ENCODE peak calls at places on chromosomes 4 and X, in four cellular contexts. U is brain microvascular endothelial cell, D is B cell, T is BJ. G is an unnamed sample.

GRCh38 chrX:103607385-103608304 is at the start of gene TCEAL3:
- DNase-seq in T (no peak), D (no peak), U (no peak), G (peak)

GRCh38 chr4:139241784-139242151 is 38.3 kb downstream of the MGARP start:
- DNase-seq in U (no peak), D (no peak), T (no peak), G (no peak)

GRCh38 chr4:153997506-153997905 is 208.6 kb upstream of the SFRP2 start:
- DNase-seq in U (no peak), D (no peak), T (no peak), G (no peak)

GRCh38 chrX:67700607-67701006 is 156.8 kb downstream of the AR start:
- DNase-seq in D (no peak), T (no peak), U (no peak), G (no peak)

GRCh38 chr4:175090116-175090515 is 172.0 kb downstream of the ADAM29 start:
- DNase-seq in U (no peak), D (no peak), T (no peak), G (no peak)

GRCh38 chr4:2045518-2045951 is 13.6 kb upstream of the NAT8L start:
- DNase-seq in U (no peak), D (no peak), T (no peak), G (peak)

GRCh38 chr4:80918004-80918403 is 112.5 kb upstream of the BMP3 start:
- DNase-seq in U (no peak), D (no peak), T (no peak), G (no peak)

GRCh38 chr4:98728433-98728832 is 70.0 kb upstream of the TSPAN5 start:
- DNase-seq in D (no peak), T (peak), U (peak), G (no peak)

GRCh38 chr4:111601671-111602070 is 543.6 kb upstream of the FAM241A start:
- DNase-seq in U (no peak), D (no peak), T (no peak), G (no peak)

GRCh38 chr4:55356991-55357461 is 11.0 kb downstream of the SRD5A3 start:
- DNase-seq in T (no peak), D (no peak), U (peak), G (no peak)

GRCh38 chr4:144709793-144710525 is 64.0 kb downstream of the HHIP start:
- DNase-seq in T (no peak), U (peak), D (no peak), G (no peak)

GRCh38 chr4:73053076-73053475 is 16.4 kb downstream of the COX18 start:
- DNase-seq in U (peak), D (no peak), T (no peak), G (no peak)

GRCh38 chr4:83644677-83645639 is 109.0 kb downstream of the GPAT3 start:
- DNase-seq in T (no peak), D (peak), U (peak), G (peak)

GRCh38 chrX:7552758-7553157 is 290.2 kb upstream of the VCX start:
- DNase-seq in T (no peak), D (no peak), U (no peak), G (no peak)

DNA sequence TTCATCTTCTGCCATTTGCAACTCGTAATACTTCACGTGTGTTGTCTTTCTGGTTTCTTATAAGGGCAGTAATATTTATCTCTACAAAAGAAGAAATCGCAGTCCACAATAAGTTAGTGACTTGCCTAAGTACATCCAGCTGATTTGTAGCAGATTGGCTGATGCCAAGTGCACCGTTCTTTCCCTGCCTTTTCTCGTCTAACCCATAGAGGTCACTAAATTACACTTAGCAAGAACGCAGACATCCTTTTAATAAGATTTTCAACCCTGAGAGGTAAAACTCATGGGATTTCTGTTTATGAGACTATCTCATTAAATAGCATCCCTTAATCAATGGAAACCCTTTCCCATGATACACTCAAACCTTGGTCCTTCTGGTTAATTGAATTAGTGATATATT is 408.6 kb upstream of the ACTRT1 start:
- DNase-seq in T (no peak), U (no peak), D (no peak), G (no peak)
- TF ChIP-seq CTCF in T (no peak), U (no peak), D (no peak), G (no peak)

GRCh38 chrX:152658302-152658701 is 20.6 kb downstream of the GABRQ start:
- DNase-seq in T (no peak), U (no peak), D (no peak), G (no peak)
- TF ChIP-seq CTCF in T (no peak), U (peak), D (no peak), G (peak)

DNA sequence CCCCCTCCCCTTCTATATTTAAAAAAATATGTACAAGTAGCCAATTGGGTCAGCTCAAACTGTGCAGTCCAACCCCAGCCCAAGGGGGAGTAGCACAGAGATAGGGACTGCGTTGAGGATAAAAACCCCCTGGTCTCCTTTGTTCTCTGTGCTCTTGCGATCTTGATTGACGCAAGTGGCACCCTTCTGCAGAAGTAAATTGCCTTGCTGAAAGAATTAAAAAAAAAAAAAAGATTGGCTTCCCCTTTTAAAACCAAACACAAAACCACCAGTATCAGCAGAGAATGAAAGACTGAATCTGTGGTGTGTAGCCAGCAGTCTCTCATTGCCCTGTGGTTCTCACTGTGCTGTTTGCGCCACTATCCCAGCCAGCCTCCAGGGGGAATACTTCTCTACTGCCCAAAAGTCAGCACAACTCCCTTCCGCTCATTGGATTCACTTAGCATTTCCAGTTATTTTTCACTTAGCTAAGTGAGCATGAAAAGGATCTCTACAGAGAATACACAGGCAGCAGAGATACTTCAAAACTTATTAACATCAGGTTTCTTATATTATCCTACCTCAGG is 29.7 kb downstream of the MANBA start:
- DNase-seq in T (no peak), U (no peak), D (no peak), G (no peak)
- TF ChIP-seq CTCF in T (peak), U (peak), D (no peak), G (no peak)

GRCh38 chrX:443676-444210 is 57.0 kb upstream of the PPP2R3B start:
- DNase-seq in T (peak), U (no peak), D (no peak), G (no peak)
- TF ChIP-seq CTCF in T (no peak), U (no peak), D (no peak), G (no peak)

GRCh38 chrX:70262952-70263567 is 3.1 kb upstream of the P2RY4 start:
- DNase-seq in D (no peak), U (peak), T (no peak), G (peak)
- TF ChIP-seq CTCF in D (peak), U (peak), T (peak), G (peak)

GRCh38 chrX:133897593-133898163 is 87.7 kb downstream of the GPC3 start:
- DNase-seq in U (no peak), T (no peak), D (no peak), G (no peak)
- TF ChIP-seq CTCF in U (no peak), T (no peak), D (no peak), G (no peak)

DNA sequence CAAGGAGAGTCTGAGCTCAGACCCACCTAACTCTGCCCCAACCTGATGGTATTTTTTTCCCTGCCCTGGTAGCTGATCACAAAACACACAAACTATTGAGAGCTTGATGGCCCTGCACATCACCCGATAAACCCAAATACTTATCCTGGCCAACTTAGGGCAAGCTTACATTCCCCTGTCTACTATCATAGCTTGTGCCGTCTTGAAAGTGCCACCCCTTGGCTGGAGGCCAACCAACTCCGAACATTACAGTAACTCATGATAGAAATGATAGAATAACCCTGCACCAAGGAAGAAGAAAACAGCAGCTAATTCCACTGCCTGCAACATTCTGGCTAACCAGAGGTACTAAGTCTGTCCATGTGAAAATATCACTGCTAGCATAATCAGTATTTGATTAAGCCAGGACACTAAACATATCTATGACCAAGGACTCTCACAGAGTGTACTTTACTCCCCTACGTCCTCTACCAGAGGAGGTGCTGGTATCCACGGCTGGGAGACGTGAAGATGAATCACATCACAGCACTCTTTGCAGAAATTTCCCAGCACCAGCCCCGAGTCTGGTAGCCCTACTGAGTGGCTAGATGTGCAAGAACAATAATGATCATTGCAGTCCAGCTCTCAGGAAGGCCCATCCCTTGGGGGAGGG is 8.9 kb downstream of the STBD1 start:
- DNase-seq in U (no peak), D (no peak), T (no peak), G (no peak)
- TF ChIP-seq CTCF in U (no peak), D (no peak), T (no peak), G (no peak)

GRCh38 chr4:92303621-92304027 is at the start of gene GRID2:
- DNase-seq in U (no peak), D (no peak), T (no peak), G (no peak)
- TF ChIP-seq CTCF in U (peak), D (no peak), T (no peak), G (no peak)

G was measured in GM20000.